ENCODE peak calls at places on chromosomes 4 and X, in six cellular contexts. One of them, this sample, is unnamed.

GRCh38 chrX:130174051-130174704 is 2.4 kb downstream of the RAB33A start:
- DNase-seq in mesothelial cell of epicardium: no peak
- DNase-seq in hepatocyte: no peak
- DNase-seq in neural crest cell: no peak
- DNase-seq in GM20000: no peak
- DNase-seq in HCT116: no peak
- DNase-seq in this sample: no peak

GRCh38 chrX:50698944-50699343 is 115.0 kb downstream of the SHROOM4 start:
- DNase-seq in mesothelial cell of epicardium: no peak
- DNase-seq in hepatocyte: no peak
- DNase-seq in neural crest cell: no peak
- DNase-seq in GM20000: no peak
- DNase-seq in HCT116: no peak
- DNase-seq in this sample: no peak

GRCh38 chr4:19187104-19187503 is 1064.6 kb upstream of the SLIT2 start:
- DNase-seq in mesothelial cell of epicardium: no peak
- DNase-seq in hepatocyte: peak; percentile 33
- DNase-seq in GM20000: no peak
- DNase-seq in HCT116: no peak
- DNase-seq in neural crest cell: no peak
- DNase-seq in this sample: no peak

GRCh38 chr4:168411318-168412150 is 68.8 kb downstream of the DDX60L start:
- DNase-seq in mesothelial cell of epicardium: no peak
- DNase-seq in hepatocyte: no peak
- DNase-seq in GM20000: no peak
- DNase-seq in neural crest cell: no peak
- DNase-seq in HCT116: no peak
- DNase-seq in this sample: no peak

GRCh38 chr4:102454981-102455690 is 46.0 kb upstream of the NFKB1 start:
- DNase-seq in hepatocyte: peak; percentile 9
- DNase-seq in GM20000: no peak
- DNase-seq in neural crest cell: no peak
- DNase-seq in HCT116: no peak
- DNase-seq in mesothelial cell of epicardium: no peak
- DNase-seq in this sample: no peak

GRCh38 chr4:87865960-87866598 is 33.3 kb downstream of the MEPE start:
- DNase-seq in hepatocyte: peak; percentile 32
- DNase-seq in mesothelial cell of epicardium: no peak
- DNase-seq in neural crest cell: no peak
- DNase-seq in HCT116: no peak
- DNase-seq in GM20000: no peak
- DNase-seq in this sample: no peak

GRCh38 chr4:160592258-160592657 is 1489.4 kb downstream of the RAPGEF2 start:
- DNase-seq in neural crest cell: no peak
- DNase-seq in hepatocyte: no peak
- DNase-seq in HCT116: no peak
- DNase-seq in GM20000: no peak
- DNase-seq in mesothelial cell of epicardium: no peak
- DNase-seq in this sample: no peak

GRCh38 chr4:98341309-98341708 is 80.1 kb downstream of the RAP1GDS1 start:
- DNase-seq in hepatocyte: no peak
- DNase-seq in HCT116: no peak
- DNase-seq in mesothelial cell of epicardium: no peak
- DNase-seq in GM20000: no peak
- DNase-seq in neural crest cell: no peak
- DNase-seq in this sample: no peak

GRCh38 chrX:50154429-50154828 is 46.4 kb downstream of the AKAP4 start:
- DNase-seq in HCT116: no peak
- DNase-seq in mesothelial cell of epicardium: no peak
- DNase-seq in neural crest cell: no peak
- DNase-seq in hepatocyte: peak; percentile 34
- DNase-seq in GM20000: no peak
- DNase-seq in this sample: no peak

GRCh38 chrX:53642326-53642725 is 44.2 kb downstream of the HUWE1 start:
- DNase-seq in GM20000: no peak
- DNase-seq in neural crest cell: no peak
- DNase-seq in mesothelial cell of epicardium: no peak
- DNase-seq in HCT116: no peak
- DNase-seq in hepatocyte: no peak
- DNase-seq in this sample: no peak

GRCh38 chr4:56658410-56659003 is 22.6 kb downstream of the HOPX start:
- DNase-seq in mesothelial cell of epicardium: no peak
- DNase-seq in hepatocyte: no peak
- DNase-seq in GM20000: no peak
- DNase-seq in neural crest cell: no peak
- DNase-seq in HCT116: no peak
- DNase-seq in this sample: no peak

GRCh38 chr4:86453044-86453501 is 93.2 kb upstream of the MAPK10 start:
- DNase-seq in GM20000: no peak
- DNase-seq in hepatocyte: peak; percentile 15
- DNase-seq in mesothelial cell of epicardium: no peak
- DNase-seq in HCT116: no peak
- DNase-seq in neural crest cell: no peak
- DNase-seq in this sample: no peak

GRCh38 chr4:90799895-90800294 is 672.7 kb downstream of the CCSER1 start:
- DNase-seq in hepatocyte: no peak
- DNase-seq in GM20000: no peak
- DNase-seq in mesothelial cell of epicardium: no peak
- DNase-seq in neural crest cell: no peak
- DNase-seq in HCT116: no peak
- DNase-seq in this sample: no peak

GRCh38 chr4:106659386-106659785 is 290.8 kb upstream of the GIMD1 start:
- DNase-seq in neural crest cell: no peak
- DNase-seq in hepatocyte: no peak
- DNase-seq in HCT116: no peak
- DNase-seq in GM20000: no peak
- DNase-seq in mesothelial cell of epicardium: no peak
- DNase-seq in this sample: no peak

GRCh38 chrX:129717902-129718301 is 20.9 kb upstream of the XPNPEP2 start:
- DNase-seq in GM20000: no peak
- DNase-seq in mesothelial cell of epicardium: no peak
- DNase-seq in neural crest cell: no peak
- DNase-seq in HCT116: no peak
- DNase-seq in hepatocyte: no peak
- DNase-seq in this sample: no peak

GRCh38 chr4:72924814-72925213 is 144.7 kb downstream of the COX18 start:
- DNase-seq in GM20000: no peak
- DNase-seq in mesothelial cell of epicardium: no peak
- DNase-seq in hepatocyte: no peak
- DNase-seq in neural crest cell: no peak
- DNase-seq in HCT116: no peak
- DNase-seq in this sample: no peak
- TF ChIP-seq CTCF in GM20000: no peak
- TF ChIP-seq CTCF in mesothelial cell of epicardium: no peak
- TF ChIP-seq CTCF in hepatocyte: no peak
- TF ChIP-seq CTCF in neural crest cell: no peak
- TF ChIP-seq CTCF in HCT116: no peak
- TF ChIP-seq CTCF in this sample: no peak

DNA sequence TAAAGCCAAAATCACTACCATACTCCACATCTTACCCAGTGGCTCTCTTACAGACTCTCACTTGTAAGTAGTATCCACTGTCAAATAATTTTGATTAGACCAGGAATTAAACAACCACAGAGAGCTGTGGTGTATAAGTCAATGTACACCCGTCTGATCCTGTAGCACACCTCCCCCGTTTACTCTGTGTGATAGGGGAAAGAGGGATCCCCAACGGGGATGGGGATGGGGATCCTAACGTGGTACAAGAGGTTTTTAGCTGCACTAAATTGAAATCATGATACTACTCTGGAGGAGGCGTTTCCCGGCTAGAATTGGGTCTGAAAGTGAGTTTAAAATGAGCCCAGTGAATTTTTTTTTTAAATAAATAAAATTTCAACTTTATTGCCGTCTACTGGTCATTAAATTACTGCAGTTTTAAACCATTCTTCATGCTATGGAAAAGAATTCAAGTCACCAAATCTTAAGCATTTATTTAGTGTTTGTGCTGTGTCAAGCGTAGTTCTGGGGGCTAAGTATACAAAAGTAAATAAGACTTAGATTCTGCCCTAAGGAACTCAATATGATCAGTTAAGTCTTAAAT is 76.6 kb downstream of the INTS12 start:
- DNase-seq in neural crest cell: no peak
- DNase-seq in GM20000: no peak
- DNase-seq in mesothelial cell of epicardium: no peak
- DNase-seq in HCT116: no peak
- DNase-seq in hepatocyte: no peak
- DNase-seq in this sample: no peak
- TF ChIP-seq CTCF in neural crest cell: no peak
- TF ChIP-seq CTCF in GM20000: no peak
- TF ChIP-seq CTCF in mesothelial cell of epicardium: no peak
- TF ChIP-seq CTCF in HCT116: no peak
- TF ChIP-seq CTCF in hepatocyte: no peak
- TF ChIP-seq CTCF in this sample: no peak

GRCh38 chr4:77358315-77358928 is 201.4 kb downstream of the CCNG2 start:
- DNase-seq in mesothelial cell of epicardium: no peak
- DNase-seq in GM20000: peak; percentile 57
- DNase-seq in HCT116: peak; percentile 16
- DNase-seq in neural crest cell: peak; percentile 3
- DNase-seq in hepatocyte: peak; percentile 71
- DNase-seq in this sample: peak; percentile 36
- TF ChIP-seq CTCF in mesothelial cell of epicardium: peak; percentile 59
- TF ChIP-seq CTCF in GM20000: peak; percentile 57
- TF ChIP-seq CTCF in HCT116: peak; percentile 66
- TF ChIP-seq CTCF in neural crest cell: peak; percentile 73
- TF ChIP-seq CTCF in hepatocyte: peak; percentile 70
- TF ChIP-seq CTCF in this sample: peak; percentile 71

DNA sequence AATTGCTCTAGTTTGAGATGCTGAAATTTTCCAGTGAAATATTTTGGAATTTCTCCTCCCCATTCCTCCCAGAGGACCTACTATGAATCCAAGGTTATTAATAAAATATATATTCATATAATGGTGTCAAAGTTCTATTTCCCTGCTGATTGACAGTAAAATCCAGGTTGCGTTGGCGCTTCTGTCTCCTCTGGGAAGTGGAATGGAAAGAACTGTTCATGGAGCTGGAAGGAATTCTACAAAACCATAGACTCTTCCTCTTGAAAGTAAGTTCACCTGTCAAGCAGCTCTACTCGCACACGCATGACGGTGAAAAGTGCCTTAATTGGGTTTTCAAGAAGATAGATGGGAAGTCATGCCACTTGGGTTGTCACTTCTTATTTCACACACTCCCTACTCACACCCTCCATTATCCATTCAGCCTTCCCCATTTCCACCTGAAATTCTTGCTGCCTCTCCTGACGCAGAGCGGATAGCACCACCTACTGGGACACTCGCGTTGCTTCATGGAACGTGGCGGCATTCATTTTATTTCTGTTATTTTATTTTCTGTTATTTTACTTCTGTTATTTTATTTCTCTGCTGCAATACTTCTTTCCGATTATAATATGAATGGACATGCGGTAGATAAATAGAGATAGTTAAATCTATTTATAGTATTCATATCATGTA is 351.5 kb downstream of the NLGN4X start:
- DNase-seq in neural crest cell: peak; percentile 25
- DNase-seq in mesothelial cell of epicardium: peak; percentile 41
- DNase-seq in HCT116: no peak
- DNase-seq in hepatocyte: peak; percentile 68
- DNase-seq in GM20000: no peak
- DNase-seq in this sample: no peak
- TF ChIP-seq CTCF in neural crest cell: peak; percentile 87
- TF ChIP-seq CTCF in mesothelial cell of epicardium: peak; percentile 73
- TF ChIP-seq CTCF in HCT116: peak; percentile 8
- TF ChIP-seq CTCF in hepatocyte: peak; percentile 78
- TF ChIP-seq CTCF in GM20000: no peak
- TF ChIP-seq CTCF in this sample: peak; percentile 64

GRCh38 chr4:29081230-29081955 is 1638.8 kb upstream of the PCDH7 start:
- DNase-seq in HCT116: peak; percentile 22
- DNase-seq in GM20000: no peak
- DNase-seq in hepatocyte: peak; percentile 6
- DNase-seq in neural crest cell: no peak
- DNase-seq in mesothelial cell of epicardium: no peak
- DNase-seq in this sample: no peak
- TF ChIP-seq CTCF in HCT116: peak; percentile 29
- TF ChIP-seq CTCF in GM20000: no peak
- TF ChIP-seq CTCF in hepatocyte: peak; percentile 49
- TF ChIP-seq CTCF in neural crest cell: peak; percentile 59
- TF ChIP-seq CTCF in mesothelial cell of epicardium: peak; percentile 27
- TF ChIP-seq CTCF in this sample: no peak

GRCh38 chrX:117839544-117839943 is 277.1 kb downstream of the KLHL13 start:
- DNase-seq in hepatocyte: no peak
- DNase-seq in HCT116: no peak
- DNase-seq in neural crest cell: no peak
- DNase-seq in mesothelial cell of epicardium: no peak
- DNase-seq in GM20000: no peak
- DNase-seq in this sample: no peak
- TF ChIP-seq CTCF in hepatocyte: no peak
- TF ChIP-seq CTCF in HCT116: peak; percentile 41
- TF ChIP-seq CTCF in neural crest cell: peak; percentile 28
- TF ChIP-seq CTCF in mesothelial cell of epicardium: no peak
- TF ChIP-seq CTCF in GM20000: no peak
- TF ChIP-seq CTCF in this sample: no peak

DNA sequence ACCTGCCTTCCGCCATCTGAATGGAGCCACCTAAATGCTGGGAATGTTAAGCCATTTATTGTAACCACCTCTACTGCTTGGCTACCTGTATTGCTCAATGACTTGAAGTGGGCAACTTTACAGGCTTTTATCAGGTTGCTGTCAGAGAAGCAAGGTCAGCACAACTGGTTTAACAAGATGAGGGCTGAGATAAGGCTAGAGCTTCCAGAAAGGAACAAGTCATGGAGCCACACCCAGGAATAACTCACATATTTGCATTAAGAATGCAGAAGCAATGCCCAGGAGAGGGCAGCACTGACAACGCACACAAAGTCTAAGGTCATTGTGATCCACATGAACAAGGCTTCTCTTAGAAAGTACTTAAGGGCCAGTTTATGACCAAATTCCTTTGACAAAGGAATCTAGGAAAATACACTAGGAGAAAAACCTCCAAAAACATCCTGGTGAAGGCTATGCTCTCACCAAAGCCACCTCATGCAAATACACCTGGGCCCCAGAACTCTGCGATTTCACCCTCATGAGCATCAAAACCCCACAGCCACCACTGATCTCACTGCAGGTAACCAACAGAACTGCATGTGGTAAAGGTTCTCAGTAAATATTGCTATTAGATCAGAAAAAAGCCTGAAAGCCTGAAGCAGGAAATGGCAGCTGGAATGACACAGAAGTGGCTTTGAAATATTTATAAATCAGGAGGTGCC is 15.0 kb upstream of the STS start:
- DNase-seq in hepatocyte: peak; percentile 79
- DNase-seq in GM20000: peak; percentile 16
- DNase-seq in mesothelial cell of epicardium: peak; percentile 62
- DNase-seq in HCT116: peak; percentile 56
- DNase-seq in neural crest cell: peak; percentile 41
- DNase-seq in this sample: no peak
- TF ChIP-seq CTCF in hepatocyte: peak; percentile 48
- TF ChIP-seq CTCF in GM20000: peak; percentile 13
- TF ChIP-seq CTCF in mesothelial cell of epicardium: peak; percentile 41
- TF ChIP-seq CTCF in HCT116: peak; percentile 45
- TF ChIP-seq CTCF in neural crest cell: peak; percentile 77
- TF ChIP-seq CTCF in this sample: peak; percentile 71